ENCODE peak calls at places on chromosomes 12 and 14, in four cellular contexts. T, G, Q and N are unnamed samples.

GRCh38 chr12:40020261-40020691 is 85.6 kb downstream of the SLC2A13 start:
- DNase-seq in T (no peak), G (no peak), Q (no peak), N (no peak)

GRCh38 chr12:66636771-66637170 is 42.1 kb downstream of the GRIP1 start:
- DNase-seq in T (no peak), G (no peak), Q (no peak), N (no peak)

GRCh38 chr12:91778091-91778819 is 367.4 kb downstream of the BTG1 start:
- DNase-seq in T (peak), G (no peak), Q (no peak), N (no peak)

GRCh38 chr12:67855103-67855502 is 134.1 kb upstream of the IFNG-AS1 start:
- DNase-seq in T (no peak), G (no peak), Q (no peak), N (no peak)

GRCh38 chr14:103361868-103362267 is 23.3 kb upstream of the MARK3 start:
- DNase-seq in T (peak), G (no peak), Q (no peak), N (no peak)

GRCh38 chr14:104770851-104771272 is 17.9 kb downstream of the SIVA1 start:
- DNase-seq in T (no peak), G (no peak), Q (no peak), N (no peak)

GRCh38 chr12:110661337-110661972 is 27.5 kb downstream of the HVCN1 start:
- DNase-seq in T (no peak), G (peak), Q (no peak), N (peak)

GRCh38 chr12:47755655-47756562 is 2.8 kb downstream of the RAPGEF3 start:
- DNase-seq in T (no peak), G (no peak), Q (no peak), N (peak)

GRCh38 chr14:101925152-101925551 is 39.2 kb upstream of the DYNC1H1 start:
- DNase-seq in T (no peak), G (no peak), Q (no peak), N (no peak)

GRCh38 chr14:30180219-30180618 is 252.6 kb upstream of the PRKD1 start:
- DNase-seq in T (peak), G (no peak), Q (no peak), N (no peak)

GRCh38 chr14:20734079-20734806 is 11.4 kb upstream of the EDDM3A start:
- DNase-seq in T (no peak), G (no peak), Q (no peak), N (no peak)

GRCh38 chr14:67883717-67884116 is 64.1 kb downstream of the RAD51B start:
- DNase-seq in T (peak), G (no peak), Q (no peak), N (no peak)

GRCh38 chr12:105142259-105142658 is 34.7 kb downstream of the WASHC4 start:
- DNase-seq in T (no peak), G (no peak), Q (no peak), N (no peak)

GRCh38 chr12:53966385-53967133 is 6.4 kb upstream of the HOXC11 start:
- DNase-seq in T (no peak), G (no peak), Q (no peak), N (no peak)

GRCh38 chr12:29510591-29511174 is 13.2 kb upstream of the OVCH1 start:
- DNase-seq in T (no peak), G (no peak), Q (no peak), N (no peak)

GRCh38 chr12:2343672-2344071 is 290.9 kb downstream of the CACNA1C start:
- DNase-seq in T (no peak), G (no peak), Q (no peak), N (no peak)